ENCODE peak calls at places on chromosomes 7 and 10, in six cellular contexts. U is endothelial cell of umbilical vein, K is A673, E is cardiac muscle cell, N is AG04450, H is mesendoderm. C is an unnamed sample.

GRCh38 chr10:6047847-6048246 is 14.3 kb downstream of the IL2RA start:
- DNase-seq in U (no peak), K (no peak), E (no peak), N (no peak), H (no peak), C (no peak)

GRCh38 chr7:14630048-14630447 is 272.5 kb downstream of the DGKB start:
- DNase-seq in U (no peak), K (no peak), E (no peak), N (no peak), H (no peak), C (no peak)

GRCh38 chr10:100528885-100529472 is 692 bp downstream of the NDUFB8 start:
- DNase-seq in U (peak), K (peak), E (no peak), N (no peak), H (peak), C (no peak)

GRCh38 chr7:70614237-70614984 is 517.5 kb upstream of the GALNT17 start:
- DNase-seq in U (no peak), K (peak), E (peak), N (no peak), H (peak), C (peak)

GRCh38 chr7:137658194-137658900 is 188.4 kb downstream of the DGKI start:
- DNase-seq in U (peak), K (no peak), E (no peak), N (no peak), H (peak), C (no peak)

GRCh38 chr10:132572545-132572937 is 35.0 kb downstream of the INPP5A start:
- DNase-seq in U (no peak), K (no peak), E (peak), N (no peak), H (peak), C (peak)

GRCh38 chr10:78312197-78313046 is 278.8 kb downstream of the RPS24 start:
- DNase-seq in U (peak), K (no peak), E (peak), N (no peak), H (no peak), C (peak)

GRCh38 chr7:133771778-133772421 is 355.2 kb upstream of the LRGUK start:
- DNase-seq in U (no peak), K (no peak), E (no peak), N (no peak), H (no peak), C (no peak)

GRCh38 chr7:117706191-117706590 is 167.1 kb downstream of the CTTNBP2 start:
- DNase-seq in U (no peak), K (no peak), E (no peak), N (no peak), H (no peak), C (no peak)

GRCh38 chr10:122142652-122143237 is 128.4 kb upstream of the BTBD16 start:
- DNase-seq in U (peak), K (peak), E (peak), N (no peak), H (peak), C (no peak)

GRCh38 chr10:96044686-96045085 is 1.3 kb downstream of the CCNJ start:
- DNase-seq in U (peak), K (peak), E (no peak), N (no peak), H (peak), C (peak)

GRCh38 chr7:139231513-139232376 is 708 bp downstream of the UBN2 start:
- DNase-seq in U (peak), K (peak), E (peak), N (no peak), H (peak), C (peak)

GRCh38 chr7:27899601-27900000 is 159.6 kb downstream of the TAX1BP1 start:
- DNase-seq in U (no peak), K (no peak), E (no peak), N (no peak), H (no peak), C (no peak)

GRCh38 chr7:27900006-27900405 is 160.0 kb downstream of the TAX1BP1 start:
- DNase-seq in U (no peak), K (no peak), E (no peak), N (no peak), H (no peak), C (no peak)

GRCh38 chr7:27898735-27899134 is 158.8 kb downstream of the TAX1BP1 start:
- DNase-seq in U (no peak), K (no peak), E (no peak), N (no peak), H (no peak), C (no peak)

GRCh38 chr7:27897441-27897847 is 157.5 kb downstream of the TAX1BP1 start:
- DNase-seq in U (no peak), K (no peak), E (peak), N (no peak), H (peak), C (no peak)

DNA sequence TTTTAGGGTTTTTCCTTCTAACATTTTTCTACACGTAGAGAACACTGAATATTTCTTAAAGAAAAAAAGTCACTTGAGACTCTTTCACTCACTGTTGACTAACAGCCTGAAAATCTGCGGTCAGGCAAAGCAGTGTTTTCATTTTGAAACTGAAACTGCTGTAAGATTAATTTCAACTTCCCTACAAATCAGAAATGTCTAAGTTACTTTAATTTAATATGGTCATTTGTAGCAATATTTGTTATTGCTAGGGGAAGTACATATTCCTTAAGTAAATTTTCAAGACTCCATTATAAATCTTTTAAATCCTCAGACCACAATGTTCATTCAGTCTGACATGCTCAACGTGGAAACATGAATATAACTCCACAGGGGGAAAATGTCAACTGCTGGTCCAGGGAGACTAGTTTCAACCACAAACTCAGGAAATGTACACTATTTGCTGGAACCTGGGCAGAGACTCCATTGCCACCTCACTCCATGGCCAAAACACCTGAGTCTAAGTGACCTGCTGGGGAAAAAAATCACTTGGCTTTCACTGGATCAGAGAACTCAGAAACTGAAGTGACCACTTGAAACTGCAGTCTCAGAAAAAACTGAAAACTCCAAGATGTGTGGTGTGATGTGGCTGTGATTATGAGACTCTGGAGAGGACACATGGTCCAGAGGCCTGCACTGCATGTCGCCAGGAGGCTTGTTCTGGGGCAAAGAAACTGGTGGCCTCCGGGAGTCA is 161.2 kb downstream of the TAX1BP1 start:
- DNase-seq in U (peak), K (no peak), E (peak), N (no peak), H (no peak), C (peak)
- H3K27ac ChIP-seq in U (peak), K (no peak), E (no peak), N (peak), H (no peak), C (peak)

DNA sequence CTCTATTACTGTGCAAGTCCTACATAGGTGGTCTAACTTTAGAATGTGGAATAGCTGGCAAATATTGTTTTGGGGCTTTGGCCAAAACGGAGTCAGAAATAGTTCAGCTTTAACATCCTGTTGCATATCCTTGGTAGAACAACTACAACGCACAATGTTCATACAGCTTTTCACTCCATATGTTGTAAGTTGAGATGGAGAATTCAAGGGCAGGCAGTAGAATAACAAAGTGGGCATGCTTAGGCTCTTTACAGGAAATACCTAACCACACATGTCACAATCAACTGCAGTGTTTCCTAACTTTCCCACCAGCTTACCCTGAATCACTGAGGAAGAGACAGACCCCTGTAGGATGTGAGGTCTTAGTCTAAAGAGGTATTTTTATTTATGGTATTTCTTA is 122.3 kb downstream of the PPP1R3A start:
- DNase-seq in U (peak), K (peak), E (no peak), N (peak), H (peak), C (peak)
- H3K27ac ChIP-seq in U (peak), K (no peak), E (no peak), N (peak), H (no peak), C (no peak)

GRCh38 chr7:157873664-157874063 is 536.9 kb downstream of the DNAJB6 start:
- DNase-seq in U (no peak), K (no peak), E (no peak), N (no peak), H (no peak), C (no peak)

GRCh38 chr7:157873181-157873580 is 536.4 kb downstream of the DNAJB6 start:
- DNase-seq in U (no peak), K (no peak), E (no peak), N (no peak), H (no peak), C (no peak)

GRCh38 chr7:157874208-157874816 is 537.5 kb downstream of the DNAJB6 start:
- DNase-seq in U (no peak), K (no peak), E (no peak), N (no peak), H (no peak), C (no peak)

GRCh38 chr7:157875230-157876179 is 538.7 kb downstream of the DNAJB6 start:
- DNase-seq in U (no peak), K (peak), E (peak), N (no peak), H (peak), C (no peak)

DNA sequence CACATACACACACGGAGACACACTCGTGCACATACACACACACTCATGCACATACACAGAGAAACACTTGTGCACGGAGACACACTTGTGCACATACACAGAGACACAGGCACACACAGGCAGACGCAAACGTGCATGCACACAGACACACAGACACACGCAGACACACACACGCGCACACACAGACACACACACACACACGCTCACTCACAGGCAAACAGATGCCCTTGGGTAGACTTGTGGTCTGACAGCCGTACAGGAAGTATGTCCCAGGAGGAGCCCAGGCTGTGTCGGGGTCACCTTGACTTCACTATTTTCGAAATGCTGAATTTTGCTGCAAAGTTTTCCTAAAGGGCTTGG is 538.0 kb downstream of the DNAJB6 start:
- DNase-seq in U (no peak), K (no peak), E (no peak), N (no peak), H (no peak), C (no peak)
- H3K27ac ChIP-seq in U (no peak), K (no peak), E (peak), N (no peak), H (no peak), C (no peak)

GRCh38 chr7:30172451-30172850 is 37.7 kb downstream of the MTURN start:
- DNase-seq in U (no peak), K (no peak), E (no peak), N (no peak), H (no peak), C (no peak)
- H3K27ac ChIP-seq in U (no peak), K (no peak), E (no peak), N (no peak), H (no peak), C (peak)

DNA sequence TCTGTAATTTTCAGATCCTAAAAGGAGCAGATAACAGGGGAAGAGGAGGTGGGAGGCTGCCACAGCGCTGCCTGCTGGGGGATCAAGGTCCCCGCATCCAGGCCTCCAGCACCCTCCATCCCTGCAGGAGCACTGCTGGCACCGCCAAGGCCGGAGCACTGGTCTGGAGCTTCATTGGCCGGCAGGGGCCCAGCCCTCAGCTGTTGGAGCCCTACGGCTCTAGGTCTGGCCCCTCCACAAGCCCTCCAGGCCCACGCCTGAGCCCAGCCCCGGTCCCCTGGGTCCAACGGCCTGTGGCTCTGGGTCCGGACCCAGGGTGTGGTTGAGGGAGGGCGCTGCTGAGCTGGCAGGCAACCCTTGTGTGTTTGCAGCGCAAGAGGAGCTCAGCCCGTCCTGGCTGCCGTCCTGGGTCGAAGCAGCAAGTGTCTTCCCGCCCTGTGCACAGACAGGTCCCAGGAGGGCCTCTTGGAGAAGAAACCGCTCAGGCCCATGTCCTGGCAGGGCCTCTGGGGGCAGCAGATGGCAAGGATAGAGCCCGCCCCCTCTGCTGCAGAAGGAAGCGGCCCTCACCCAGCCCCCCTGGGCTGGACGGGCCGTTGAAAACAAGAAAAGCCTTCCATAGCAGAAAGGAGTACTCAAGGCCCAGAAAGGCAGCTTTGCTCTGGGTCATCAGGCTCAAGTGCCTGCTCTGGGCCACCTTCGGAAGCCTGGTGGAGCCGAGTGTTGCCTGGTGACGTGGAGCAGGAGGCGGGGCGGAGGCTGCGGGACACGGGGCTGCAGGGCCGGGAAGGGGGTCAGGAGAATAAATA is 54.3 kb upstream of the TNRC18 start:
- DNase-seq in U (peak), K (no peak), E (peak), N (no peak), H (peak), C (no peak)
- H3K27ac ChIP-seq in U (no peak), K (no peak), E (peak), N (no peak), H (no peak), C (no peak)

GRCh38 chr10:125018576-125019143 is 76.7 kb downstream of the ZRANB1 start:
- DNase-seq in U (no peak), K (no peak), E (no peak), N (no peak), H (no peak), C (no peak)

GRCh38 chr10:125022671-125023070 is 80.7 kb downstream of the ZRANB1 start:
- DNase-seq in U (no peak), K (no peak), E (no peak), N (no peak), H (no peak), C (no peak)

GRCh38 chr10:125021686-125022374 is 79.9 kb downstream of the ZRANB1 start:
- DNase-seq in U (no peak), K (no peak), E (no peak), N (no peak), H (no peak), C (no peak)

GRCh38 chr10:125020386-125020785 is 78.5 kb downstream of the ZRANB1 start:
- DNase-seq in U (no peak), K (no peak), E (no peak), N (no peak), H (no peak), C (no peak)

GRCh38 chr10:125020871-125021270 is 78.9 kb downstream of the ZRANB1 start:
- DNase-seq in U (no peak), K (no peak), E (no peak), N (no peak), H (no peak), C (no peak)
- H3K27ac ChIP-seq in U (no peak), K (no peak), E (no peak), N (no peak), H (no peak), C (no peak)

GRCh38 chr7:1691601-1692499 is 21.8 kb downstream of the ELFN1 start:
- DNase-seq in U (no peak), K (no peak), E (no peak), N (no peak), H (no peak), C (peak)
- H3K27ac ChIP-seq in U (no peak), K (no peak), E (no peak), N (no peak), H (no peak), C (no peak)

DNA sequence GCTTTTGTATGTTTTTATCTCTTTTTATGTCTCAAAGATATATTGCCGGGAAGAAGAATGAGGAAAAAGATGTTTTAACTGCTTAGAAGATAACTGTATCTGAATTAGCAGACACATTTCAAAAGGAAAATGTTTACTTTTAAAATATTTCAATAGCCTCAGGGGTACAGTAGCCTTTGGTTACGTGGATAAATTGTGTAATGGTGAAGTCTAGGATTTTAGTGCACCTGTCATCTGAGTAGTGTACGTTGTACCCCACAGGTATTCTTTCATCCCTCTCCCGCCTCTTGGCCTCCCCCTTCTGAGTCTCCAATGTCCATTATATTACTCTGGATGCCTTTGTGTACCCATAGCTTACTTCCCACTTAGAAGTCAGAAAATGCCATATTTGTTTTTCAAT is 222.1 kb downstream of the FANK1 start:
- DNase-seq in U (no peak), K (no peak), E (no peak), N (no peak), H (no peak), C (no peak)
- H3K27ac ChIP-seq in U (no peak), K (no peak), E (no peak), N (no peak), H (no peak), C (no peak)

C was measured in fibroblast of lung.